ENCODE peak calls at places on chromosomes 11 and 22, in five cellular contexts. X is bronchial epithelial cell, G is fibroblast of lung, L is brain microvascular endothelial cell, E is heart left ventricle. A is an unnamed sample. For H3K27me3, the result is how much of the 10 kb centered on the place peaks cover.

GRCh38 chr11:2300290-2300935 is 1.3 kb downstream of the C11orf21 start:
- DNase-seq in X (no peak), G (no peak), L (no peak), E (peak), A (no peak)

GRCh38 chr11:75325713-75326438 is 25.6 kb downstream of the ARRB1 start:
- DNase-seq in X (peak), G (peak), L (peak), E (peak), A (peak)

GRCh38 chr11:128532016-128532570 is 55.3 kb downstream of the ETS1 start:
- DNase-seq in X (peak), G (no peak), L (no peak), E (no peak), A (no peak)

GRCh38 chr11:16898274-16898985 is 115.8 kb downstream of the PLEKHA7 start:
- DNase-seq in X (no peak), G (no peak), L (no peak), E (no peak), A (no peak)

GRCh38 chr11:65454311-65454695 is 31.7 kb downstream of the NEAT1 start:
- DNase-seq in X (no peak), G (peak), L (peak), E (no peak), A (no peak)

GRCh38 chr11:70233511-70233919 is 30.4 kb downstream of the FADD start:
- DNase-seq in X (peak), G (peak), L (peak), E (no peak), A (peak)

GRCh38 chr22:42842658-42843370 is 14.3 kb downstream of the ARFGAP3 start:
- DNase-seq in X (no peak), G (no peak), L (peak), E (no peak), A (no peak)

GRCh38 chr11:74000307-74000630 is 8.6 kb downstream of the UCP3 start:
- DNase-seq in X (no peak), G (no peak), L (no peak), E (no peak), A (no peak)

GRCh38 chr11:106813803-106814202 is 204.5 kb downstream of the GUCY1A2 start:
- DNase-seq in X (no peak), G (no peak), L (no peak), E (no peak), A (no peak)

GRCh38 chr11:104830508-104830907 is 67.8 kb downstream of the CASP12 start:
- DNase-seq in X (no peak), G (no peak), L (no peak), E (no peak), A (no peak)

GRCh38 chr11:72001834-72002591 is 3.3 kb downstream of the IL18BP start:
- DNase-seq in X (no peak), G (no peak), L (peak), E (no peak), A (no peak)

GRCh38 chr11:70527429-70528045 is 129.2 kb downstream of the CTTN start:
- DNase-seq in X (no peak), G (no peak), L (no peak), E (peak), A (no peak)

GRCh38 chr11:134289167-134289566 is 13.0 kb downstream of the GLB1L3 start:
- DNase-seq in X (no peak), G (no peak), L (no peak), E (no peak), A (no peak)

GRCh38 chr11:24134879-24135588 is 361.8 kb upstream of the LUZP2 start:
- DNase-seq in X (peak), G (peak), L (no peak), E (no peak), A (no peak)

GRCh38 chr11:84747871-84748270 is 879.3 kb downstream of the DLG2 start:
- DNase-seq in X (no peak), G (no peak), L (no peak), E (no peak), A (no peak)

GRCh38 chr11:86608251-86608799 is 64.1 kb downstream of the ME3 start:
- DNase-seq in X (peak), G (peak), L (peak), E (peak), A (peak)

GRCh38 chr11:61602775-61603569 is 22.1 kb upstream of the SYT7 start:
- DNase-seq in X (peak), G (peak), L (peak), E (peak), A (peak)

GRCh38 chr22:45082795-45083194 is 73.0 kb upstream of the PHF21B start:
- DNase-seq in X (no peak), G (no peak), L (no peak), E (no peak), A (no peak)
- TF ChIP-seq CTCF in X (peak), G (no peak), L (peak), E (no peak), A (peak)

GRCh38 chr22:37749223-37749622 is 52.4 kb downstream of the TRIOBP start:
- DNase-seq in X (peak), G (no peak), L (no peak), E (no peak), A (no peak)
- H3K4me3 ChIP-seq in X (no peak), G (no peak), L (no peak), E (no peak), A (no peak)

GRCh38 chr22:49193901-49194465 is 633.7 kb downstream of the BRD1 start:
- DNase-seq in X (no peak), G (no peak), L (no peak), E (no peak), A (no peak)
- H3K27me3 ChIP-seq in X (under half), G (under half), L (under half), E (under half), A (under half)

GRCh38 chr11:5366856-5367255 is 15.5 kb downstream of the OR51B6 start:
- DNase-seq in X (no peak), G (no peak), L (no peak), E (no peak), A (no peak)

GRCh38 chr11:5367461-5368074 is 16.0 kb upstream of the OR51M1 start:
- DNase-seq in X (no peak), G (peak), L (peak), E (no peak), A (no peak)

GRCh38 chr11:5368502-5369043 is 15.0 kb upstream of the OR51M1 start:
- DNase-seq in X (no peak), G (no peak), L (no peak), E (no peak), A (no peak)

GRCh38 chr11:5364214-5364613 is 12.9 kb downstream of the OR51B6 start:
- DNase-seq in X (no peak), G (peak), L (peak), E (no peak), A (peak)

DNA sequence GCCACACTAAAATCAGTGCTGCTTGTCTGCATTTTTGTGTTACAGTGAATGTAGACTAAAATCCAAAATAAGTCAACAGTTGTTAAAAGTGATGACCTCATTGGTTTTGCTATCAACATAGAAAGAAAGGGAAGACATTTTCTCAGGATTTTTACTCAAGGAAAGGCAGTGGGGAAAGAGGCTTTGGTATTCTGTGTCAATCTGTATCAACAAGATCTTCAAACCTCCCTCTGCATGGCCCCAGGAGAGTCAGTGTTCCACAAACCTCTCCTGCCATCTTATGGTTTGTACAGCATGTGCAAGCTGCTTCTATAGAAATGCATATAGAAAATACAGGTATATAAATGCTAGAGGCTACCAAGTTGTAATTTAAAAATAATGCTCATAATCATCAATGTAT is 13.8 kb upstream of the OR51M1 start:
- DNase-seq in X (peak), G (peak), L (peak), E (no peak), A (no peak)
- TF ChIP-seq CTCF in X (no peak), G (peak), L (peak), E (no peak), A (peak)

GRCh38 chr22:20881869-20882815 is 23.3 kb downstream of the SNAP29 start:
- DNase-seq in X (no peak), G (no peak), L (no peak), E (no peak), A (no peak)
- H3K4me3 ChIP-seq in X (no peak), G (no peak), L (no peak), E (no peak), A (no peak)

GRCh38 chr22:22366478-22366988 is 121.9 kb downstream of the VPREB1 start:
- DNase-seq in X (no peak), G (no peak), L (no peak), E (no peak), A (no peak)

GRCh38 chr22:22369962-22370265 is 125.3 kb downstream of the VPREB1 start:
- DNase-seq in X (no peak), G (no peak), L (no peak), E (no peak), A (no peak)

GRCh38 chr22:22372063-22372462 is 127.5 kb downstream of the VPREB1 start:
- DNase-seq in X (no peak), G (no peak), L (no peak), E (no peak), A (no peak)

GRCh38 chr22:22371031-22371541 is 126.5 kb downstream of the VPREB1 start:
- DNase-seq in X (no peak), G (no peak), L (no peak), E (no peak), A (no peak)

DNA sequence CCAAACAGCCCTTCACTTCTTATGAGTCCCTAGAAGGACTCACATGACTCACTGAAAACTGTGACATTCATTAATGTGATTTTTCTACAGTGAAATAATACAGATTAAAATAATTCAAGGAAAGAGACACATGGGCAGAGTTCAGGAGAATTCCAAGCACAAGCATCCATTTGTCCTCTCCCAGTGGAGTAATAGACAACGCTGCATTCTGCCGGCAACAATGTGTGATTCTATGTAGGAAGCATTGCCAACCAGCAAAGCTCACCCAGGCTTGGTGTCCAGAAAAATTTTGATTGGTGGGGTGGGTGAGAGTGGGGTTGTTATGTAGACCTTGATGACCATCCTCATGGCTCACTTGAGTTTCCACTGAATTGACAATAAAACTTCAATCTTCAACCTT is 123.9 kb downstream of the VPREB1 start:
- DNase-seq in X (no peak), G (no peak), L (no peak), E (no peak), A (no peak)
- H3K27me3 ChIP-seq in X (under half), G (under half), L (under half), E (under half), A (under half)

GRCh38 chr11:119974051-119974450 is 163.9 kb downstream of the TRIM29 start:
- DNase-seq in X (no peak), G (no peak), L (no peak), E (no peak), A (no peak)
- TF ChIP-seq CTCF in X (no peak), G (no peak), L (no peak), E (no peak), A (no peak)

GRCh38 chr11:47864910-47865309 is 16.8 kb upstream of the NUP160 start:
- DNase-seq in X (no peak), G (no peak), L (no peak), E (no peak), A (no peak)
- H3K4me3 ChIP-seq in X (no peak), G (no peak), L (no peak), E (no peak), A (no peak)

GRCh38 chr11:20161230-20161918 is 1.1 kb upstream of the DBX1 start:
- DNase-seq in X (no peak), G (no peak), L (no peak), E (no peak), A (no peak)

GRCh38 chr11:20160425-20161229 is at the start of gene DBX1:
- DNase-seq in X (no peak), G (no peak), L (no peak), E (no peak), A (no peak)

GRCh38 chr11:20157768-20158167 is 2.5 kb downstream of the DBX1 start:
- DNase-seq in X (no peak), G (no peak), L (no peak), E (no peak), A (no peak)

GRCh38 chr11:20158597-20159257 is 1.5 kb downstream of the DBX1 start:
- DNase-seq in X (peak), G (peak), L (peak), E (peak), A (no peak)

GRCh38 chr11:20159680-20160381 is 444 bp downstream of the DBX1 start:
- DNase-seq in X (no peak), G (no peak), L (no peak), E (no peak), A (no peak)
- H3K27me3 ChIP-seq in X (half or more), G (half or more), L (half or more), E (half or more), A (half or more)

GRCh38 chr11:12664410-12664809 is 9.8 kb upstream of the TEAD1 start:
- DNase-seq in X (no peak), G (no peak), L (no peak), E (no peak), A (no peak)
- TF ChIP-seq CTCF in X (no peak), G (no peak), L (no peak), E (no peak), A (no peak)

A was measured in BJ.